ENCODE peak calls at places on chromosomes 13 and 19, in five cellular contexts. One of them, this sample, is unnamed.

GRCh38 chr19:31110331-31110730 is 238.9 kb downstream of the TSHZ3 start:
- DNase-seq in IMR-90: peak
- DNase-seq in K562: peak
- DNase-seq in body of pancreas: no peak
- DNase-seq in esophagus squamous epithelium: no peak
- DNase-seq in this sample: no peak

GRCh38 chr13:92802776-92803175 is 423.8 kb upstream of the GPC6 start:
- DNase-seq in IMR-90: no peak
- DNase-seq in esophagus squamous epithelium: no peak
- DNase-seq in body of pancreas: no peak
- DNase-seq in K562: no peak
- DNase-seq in this sample: no peak

GRCh38 chr19:36041831-36042230 is 9.2 kb upstream of the CLIP3 start:
- DNase-seq in IMR-90: peak
- DNase-seq in K562: no peak
- DNase-seq in esophagus squamous epithelium: no peak
- DNase-seq in body of pancreas: peak
- DNase-seq in this sample: no peak

GRCh38 chr19:39941615-39942507 is 7.4 kb upstream of the FCGBP start:
- DNase-seq in K562: no peak
- DNase-seq in esophagus squamous epithelium: no peak
- DNase-seq in IMR-90: peak
- DNase-seq in body of pancreas: peak
- DNase-seq in this sample: peak

GRCh38 chr19:43478323-43478722 is 12.9 kb upstream of the LYPD3 start:
- DNase-seq in esophagus squamous epithelium: no peak
- DNase-seq in IMR-90: no peak
- DNase-seq in K562: no peak
- DNase-seq in body of pancreas: no peak
- DNase-seq in this sample: no peak

GRCh38 chr13:112748947-112749346 is 59.1 kb downstream of the ATP11A start:
- DNase-seq in body of pancreas: peak
- DNase-seq in esophagus squamous epithelium: no peak
- DNase-seq in IMR-90: no peak
- DNase-seq in K562: no peak
- DNase-seq in this sample: no peak

GRCh38 chr19:2700660-2701360 is 1.7 kb downstream of the GNG7 start:
- DNase-seq in K562: no peak
- DNase-seq in esophagus squamous epithelium: no peak
- DNase-seq in IMR-90: no peak
- DNase-seq in body of pancreas: no peak
- DNase-seq in this sample: no peak

GRCh38 chr13:75454497-75454896 is 27.5 kb downstream of the TBC1D4 start:
- DNase-seq in esophagus squamous epithelium: no peak
- DNase-seq in K562: no peak
- DNase-seq in IMR-90: no peak
- DNase-seq in body of pancreas: no peak
- DNase-seq in this sample: no peak

GRCh38 chr19:36152061-36152885 is at the start of gene COX7A1:
- DNase-seq in IMR-90: no peak
- DNase-seq in K562: no peak
- DNase-seq in esophagus squamous epithelium: no peak
- DNase-seq in body of pancreas: peak
- DNase-seq in this sample: peak

GRCh38 chr19:389246-389934 is 19.6 kb downstream of the C2CD4C start:
- DNase-seq in K562: no peak
- DNase-seq in IMR-90: no peak
- DNase-seq in body of pancreas: no peak
- DNase-seq in esophagus squamous epithelium: no peak
- DNase-seq in this sample: no peak

GRCh38 chr19:55676384-55676783 is 1.4 kb downstream of the EPN1 start:
- DNase-seq in K562: peak
- DNase-seq in body of pancreas: peak
- DNase-seq in esophagus squamous epithelium: no peak
- DNase-seq in IMR-90: peak
- DNase-seq in this sample: peak

GRCh38 chr13:60572003-60572792 is 175.2 kb downstream of the TDRD3 start:
- DNase-seq in IMR-90: peak
- DNase-seq in esophagus squamous epithelium: no peak
- DNase-seq in body of pancreas: no peak
- DNase-seq in K562: no peak
- DNase-seq in this sample: no peak

GRCh38 chr13:33322474-33322827 is 36.9 kb upstream of the STARD13 start:
- DNase-seq in body of pancreas: peak
- DNase-seq in IMR-90: peak
- DNase-seq in K562: no peak
- DNase-seq in esophagus squamous epithelium: no peak
- DNase-seq in this sample: peak

GRCh38 chr13:85486663-85487062 is 312.6 kb downstream of the SLITRK6 start:
- DNase-seq in body of pancreas: no peak
- DNase-seq in esophagus squamous epithelium: no peak
- DNase-seq in K562: no peak
- DNase-seq in IMR-90: no peak
- DNase-seq in this sample: no peak

GRCh38 chr19:15114153-15114540 is 6.9 kb downstream of the SYDE1 start:
- DNase-seq in IMR-90: peak
- DNase-seq in body of pancreas: no peak
- DNase-seq in esophagus squamous epithelium: no peak
- DNase-seq in K562: no peak
- DNase-seq in this sample: no peak

GRCh38 chr13:109922518-109922917 is 136.1 kb upstream of the IRS2 start:
- DNase-seq in K562: no peak
- DNase-seq in IMR-90: peak
- DNase-seq in esophagus squamous epithelium: no peak
- DNase-seq in body of pancreas: no peak
- DNase-seq in this sample: no peak

GRCh38 chr13:85693889-85694511 is 105.2 kb downstream of the SLITRK6 start:
- DNase-seq in K562: no peak
- DNase-seq in IMR-90: peak
- DNase-seq in body of pancreas: no peak
- DNase-seq in esophagus squamous epithelium: no peak
- DNase-seq in this sample: no peak

GRCh38 chr19:7297742-7298141 is 3.5 kb upstream of the INSR start:
- DNase-seq in K562: no peak
- DNase-seq in esophagus squamous epithelium: no peak
- DNase-seq in IMR-90: no peak
- DNase-seq in body of pancreas: no peak
- DNase-seq in this sample: no peak

GRCh38 chr13:43239441-43239840 is 216.1 kb downstream of the DNAJC15 start:
- DNase-seq in esophagus squamous epithelium: no peak
- DNase-seq in body of pancreas: no peak
- DNase-seq in IMR-90: no peak
- DNase-seq in K562: no peak
- DNase-seq in this sample: no peak

GRCh38 chr13:107299717-107300116 is 731.8 kb upstream of the ARGLU1 start:
- DNase-seq in IMR-90: no peak
- DNase-seq in K562: no peak
- DNase-seq in body of pancreas: no peak
- DNase-seq in esophagus squamous epithelium: no peak
- DNase-seq in this sample: no peak

GRCh38 chr19:30666301-30666803 is 294.2 kb downstream of the ZNF536 start:
- DNase-seq in body of pancreas: peak
- DNase-seq in esophagus squamous epithelium: no peak
- DNase-seq in K562: peak
- DNase-seq in IMR-90: peak
- DNase-seq in this sample: peak

GRCh38 chr19:29537181-29537580 is 11.4 kb downstream of the VSTM2B start:
- DNase-seq in K562: no peak
- DNase-seq in body of pancreas: no peak
- DNase-seq in IMR-90: no peak
- DNase-seq in esophagus squamous epithelium: no peak
- DNase-seq in this sample: peak

GRCh38 chr19:51259348-51260245 is 8.7 kb downstream of the SIGLECL1 start:
- DNase-seq in K562: peak
- DNase-seq in IMR-90: peak
- DNase-seq in esophagus squamous epithelium: no peak
- DNase-seq in body of pancreas: peak
- DNase-seq in this sample: peak

GRCh38 chr13:85411608-85412007 is 387.6 kb downstream of the SLITRK6 start:
- DNase-seq in K562: no peak
- DNase-seq in body of pancreas: no peak
- DNase-seq in IMR-90: peak
- DNase-seq in esophagus squamous epithelium: no peak
- DNase-seq in this sample: no peak

GRCh38 chr19:34041922-34042521 is 130.3 kb upstream of the LSM14A start:
- DNase-seq in IMR-90: peak
- DNase-seq in body of pancreas: peak
- DNase-seq in esophagus squamous epithelium: no peak
- DNase-seq in K562: peak
- DNase-seq in this sample: peak

GRCh38 chr13:59086147-59086546 is 1077.6 kb downstream of the DIAPH3 start:
- DNase-seq in esophagus squamous epithelium: no peak
- DNase-seq in body of pancreas: no peak
- DNase-seq in K562: no peak
- DNase-seq in IMR-90: peak
- DNase-seq in this sample: no peak

DNA sequence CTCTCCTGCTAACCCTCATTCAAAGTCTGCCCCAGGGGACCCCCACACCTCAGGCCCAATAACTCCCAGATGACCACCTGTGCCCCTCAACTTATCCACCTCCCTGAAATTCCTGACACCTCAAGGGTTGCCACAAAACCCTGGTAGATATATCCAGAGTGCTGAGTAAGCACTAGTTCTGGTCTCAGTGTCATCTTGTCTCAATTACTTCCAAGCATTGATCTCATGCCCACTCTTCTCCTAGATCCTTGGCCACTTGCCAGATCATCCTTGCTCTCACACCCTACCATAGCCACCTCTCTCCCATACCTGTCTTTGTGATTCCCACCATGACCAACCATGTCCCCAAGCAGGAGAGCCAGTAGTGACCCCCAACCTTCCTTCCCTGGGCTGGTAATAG is 2.0 kb downstream of the ZNF416 start:
- DNase-seq in IMR-90: no peak
- DNase-seq in esophagus squamous epithelium: no peak
- DNase-seq in body of pancreas: no peak
- DNase-seq in K562: no peak
- DNase-seq in this sample: no peak
- H3K4me3 ChIP-seq in IMR-90: no peak
- H3K4me3 ChIP-seq in esophagus squamous epithelium: no peak
- H3K4me3 ChIP-seq in body of pancreas: no peak
- H3K4me3 ChIP-seq in K562: no peak
- H3K4me3 ChIP-seq in this sample: no peak

DNA sequence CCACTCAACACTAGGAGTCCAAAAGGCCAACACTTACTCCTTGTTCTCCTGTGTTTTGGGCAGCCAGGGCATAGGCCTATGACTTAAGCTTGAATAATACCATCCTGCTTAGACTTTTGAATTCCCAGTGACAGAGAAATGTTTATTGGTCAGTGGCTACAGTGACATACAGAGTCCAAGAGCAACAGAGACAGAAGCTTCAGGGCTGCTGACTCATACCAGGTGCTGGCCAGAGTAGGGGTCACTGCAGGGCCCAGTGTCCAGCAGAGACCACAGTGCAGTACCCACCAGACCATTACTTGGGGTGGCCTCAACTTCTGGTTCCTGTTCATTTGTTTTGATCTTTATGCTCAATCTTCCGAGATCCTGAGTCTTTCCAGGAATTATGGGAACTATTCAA is 6.0 kb upstream of the FREM2 start:
- DNase-seq in body of pancreas: no peak
- DNase-seq in K562: no peak
- DNase-seq in IMR-90: no peak
- DNase-seq in esophagus squamous epithelium: no peak
- DNase-seq in this sample: no peak
- H3K27ac ChIP-seq in body of pancreas: no peak
- H3K27ac ChIP-seq in K562: no peak
- H3K27ac ChIP-seq in IMR-90: no peak
- H3K27ac ChIP-seq in esophagus squamous epithelium: no peak
- H3K27ac ChIP-seq in this sample: no peak

GRCh38 chr19:47229674-47230121 is 1.3 kb downstream of the BBC3 start:
- DNase-seq in body of pancreas: no peak
- DNase-seq in esophagus squamous epithelium: no peak
- DNase-seq in IMR-90: peak
- DNase-seq in K562: peak
- DNase-seq in this sample: peak

GRCh38 chr19:47232422-47233211 is 1.6 kb upstream of the BBC3 start:
- DNase-seq in K562: no peak
- DNase-seq in esophagus squamous epithelium: no peak
- DNase-seq in body of pancreas: peak
- DNase-seq in IMR-90: peak
- DNase-seq in this sample: no peak

GRCh38 chr19:47230921-47231214 is at the start of gene BBC3:
- DNase-seq in IMR-90: no peak
- DNase-seq in K562: no peak
- DNase-seq in esophagus squamous epithelium: no peak
- DNase-seq in body of pancreas: no peak
- DNase-seq in this sample: no peak

GRCh38 chr19:47230122-47230920 is 678 bp downstream of the BBC3 start:
- DNase-seq in body of pancreas: peak
- DNase-seq in esophagus squamous epithelium: no peak
- DNase-seq in IMR-90: peak
- DNase-seq in K562: peak
- DNase-seq in this sample: peak

DNA sequence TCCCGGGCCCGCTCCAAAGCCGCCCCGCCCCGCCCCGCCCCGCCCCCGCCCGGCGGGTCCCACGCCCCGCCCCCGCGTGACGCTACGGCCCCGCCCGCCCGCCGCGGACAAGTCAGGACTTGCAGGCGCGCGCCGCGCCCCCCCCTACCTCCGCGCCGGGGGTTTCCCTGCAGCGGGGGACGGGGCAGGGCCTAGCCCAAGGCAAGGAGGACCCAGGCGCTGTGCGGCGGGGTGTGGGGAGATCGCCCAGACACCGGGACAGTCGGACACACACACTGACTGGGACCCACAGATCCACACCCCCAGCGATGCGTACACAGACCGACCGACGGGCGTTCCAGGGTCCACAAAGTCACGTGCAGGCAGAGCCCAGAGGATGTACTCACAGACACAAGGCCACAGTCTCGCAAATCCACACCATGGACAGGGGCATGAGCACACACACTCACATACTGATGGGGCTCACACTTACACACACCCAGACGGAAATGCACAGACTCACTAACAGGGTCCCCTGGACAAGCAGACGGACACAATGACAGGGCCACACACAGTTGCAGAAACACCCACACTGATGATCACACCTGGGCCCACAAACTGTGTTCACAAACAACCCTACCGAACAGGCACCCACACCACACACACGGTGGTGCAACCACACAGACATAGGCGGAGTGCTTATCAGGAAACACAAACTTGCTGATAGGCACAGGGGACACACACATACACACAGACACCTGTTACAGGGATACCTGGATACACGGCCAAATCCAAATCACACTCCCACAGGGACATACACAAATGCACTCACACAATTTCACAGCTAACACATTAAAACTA is 436 bp upstream of the BBC3 start:
- DNase-seq in body of pancreas: peak
- DNase-seq in esophagus squamous epithelium: peak
- DNase-seq in K562: peak
- DNase-seq in IMR-90: peak
- DNase-seq in this sample: peak
- TF ChIP-seq POLR2A in body of pancreas: peak
- TF ChIP-seq POLR2A in esophagus squamous epithelium: no peak
- TF ChIP-seq POLR2A in K562: no peak
- TF ChIP-seq POLR2A in IMR-90: peak
- TF ChIP-seq POLR2A in this sample: no peak

GRCh38 chr13:24683833-24684599 is 3.8 kb downstream of the ATP12A start:
- DNase-seq in esophagus squamous epithelium: no peak
- DNase-seq in IMR-90: peak
- DNase-seq in body of pancreas: peak
- DNase-seq in K562: peak
- DNase-seq in this sample: peak
- H3K4me3 ChIP-seq in esophagus squamous epithelium: no peak
- H3K4me3 ChIP-seq in IMR-90: no peak
- H3K4me3 ChIP-seq in body of pancreas: no peak
- H3K4me3 ChIP-seq in K562: no peak
- H3K4me3 ChIP-seq in this sample: no peak